ENCODE peak calls at places on chromosomes 4 and X, in ten cellular contexts. One of them, this sample, is unnamed.
A peak's percentile ranks its signal among the peaks of the same experiment; 100 is the strongest.

GRCh38 chr4:89836031-89836777 is 757 bp downstream of the SNCA start:
- DNase-seq in GM23248: peak; percentile 3
- DNase-seq in thoracic aorta: no peak
- DNase-seq in K562: peak; percentile 12
- DNase-seq in heart left ventricle: no peak
- DNase-seq in H9: peak; percentile 36
- DNase-seq in fibroblast of lung: no peak
- DNase-seq in vagina: no peak
- DNase-seq in effector memory CD4-positive, alpha-beta T cell: no peak
- DNase-seq in right cardiac atrium: no peak
- DNase-seq in this sample: peak; percentile 34

GRCh38 chrX:115584715-115585114 is 23.7 kb downstream of the PLS3 start:
- DNase-seq in thoracic aorta: no peak
- DNase-seq in vagina: no peak
- DNase-seq in right cardiac atrium: no peak
- DNase-seq in GM23248: peak; percentile 74
- DNase-seq in fibroblast of lung: peak; percentile 51
- DNase-seq in heart left ventricle: no peak
- DNase-seq in effector memory CD4-positive, alpha-beta T cell: no peak
- DNase-seq in K562: no peak
- DNase-seq in H9: no peak
- DNase-seq in this sample: no peak

GRCh38 chr4:77619408-77619807 is 13.8 kb downstream of the CXCL13 start:
- DNase-seq in GM23248: no peak
- DNase-seq in K562: no peak
- DNase-seq in heart left ventricle: no peak
- DNase-seq in vagina: no peak
- DNase-seq in thoracic aorta: no peak
- DNase-seq in right cardiac atrium: no peak
- DNase-seq in effector memory CD4-positive, alpha-beta T cell: no peak
- DNase-seq in H9: no peak
- DNase-seq in fibroblast of lung: no peak
- DNase-seq in this sample: peak; percentile 78

GRCh38 chr4:137226900-137227299 is 305.4 kb downstream of the PCDH18 start:
- DNase-seq in heart left ventricle: no peak
- DNase-seq in vagina: no peak
- DNase-seq in thoracic aorta: no peak
- DNase-seq in GM23248: peak; percentile 23
- DNase-seq in right cardiac atrium: no peak
- DNase-seq in H9: no peak
- DNase-seq in effector memory CD4-positive, alpha-beta T cell: no peak
- DNase-seq in fibroblast of lung: peak; percentile 22
- DNase-seq in K562: no peak
- DNase-seq in this sample: no peak

GRCh38 chrX:100995469-100995868 is 26.0 kb downstream of the ARL13A start:
- DNase-seq in H9: no peak
- DNase-seq in thoracic aorta: no peak
- DNase-seq in GM23248: peak; percentile 88
- DNase-seq in effector memory CD4-positive, alpha-beta T cell: no peak
- DNase-seq in heart left ventricle: no peak
- DNase-seq in vagina: no peak
- DNase-seq in fibroblast of lung: peak; percentile 56
- DNase-seq in right cardiac atrium: no peak
- DNase-seq in K562: no peak
- DNase-seq in this sample: no peak

GRCh38 chr4:102665527-102665926 is 95.2 kb downstream of the MANBA start:
- DNase-seq in thoracic aorta: no peak
- DNase-seq in fibroblast of lung: no peak
- DNase-seq in K562: no peak
- DNase-seq in right cardiac atrium: no peak
- DNase-seq in GM23248: peak; percentile 6
- DNase-seq in effector memory CD4-positive, alpha-beta T cell: no peak
- DNase-seq in heart left ventricle: no peak
- DNase-seq in H9: no peak
- DNase-seq in vagina: no peak
- DNase-seq in this sample: no peak

GRCh38 chr4:83139514-83140156 is 25.1 kb upstream of the PLAC8 start:
- DNase-seq in H9: no peak
- DNase-seq in K562: no peak
- DNase-seq in heart left ventricle: no peak
- DNase-seq in fibroblast of lung: no peak
- DNase-seq in right cardiac atrium: no peak
- DNase-seq in GM23248: no peak
- DNase-seq in thoracic aorta: no peak
- DNase-seq in effector memory CD4-positive, alpha-beta T cell: no peak
- DNase-seq in vagina: no peak
- DNase-seq in this sample: no peak

GRCh38 chr4:174141876-174142275 is 141.6 kb downstream of the FBXO8 start:
- DNase-seq in vagina: no peak
- DNase-seq in right cardiac atrium: no peak
- DNase-seq in GM23248: no peak
- DNase-seq in H9: no peak
- DNase-seq in fibroblast of lung: no peak
- DNase-seq in heart left ventricle: no peak
- DNase-seq in thoracic aorta: no peak
- DNase-seq in effector memory CD4-positive, alpha-beta T cell: no peak
- DNase-seq in K562: no peak
- DNase-seq in this sample: no peak

DNA sequence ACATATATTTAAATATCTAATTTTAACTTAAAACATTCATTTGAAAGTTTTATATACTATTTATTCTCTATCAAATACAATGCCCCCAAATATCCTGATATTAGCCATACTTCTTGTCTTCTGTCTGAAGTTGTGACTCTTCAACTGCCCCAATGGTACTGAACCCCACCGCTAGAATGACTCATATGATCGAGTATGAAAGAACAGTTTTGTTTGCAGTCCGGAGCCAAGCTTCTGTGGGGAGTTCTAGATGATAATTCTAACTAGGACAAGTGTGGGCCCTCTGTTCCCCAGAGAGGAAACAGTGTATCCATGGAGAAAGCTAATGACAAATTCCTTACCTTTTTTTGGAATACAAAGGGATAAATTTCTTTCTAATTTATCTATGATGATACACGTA is 24.7 kb upstream of the CT47A1 start:
- DNase-seq in H9: no peak
- DNase-seq in right cardiac atrium: no peak
- DNase-seq in vagina: no peak
- DNase-seq in fibroblast of lung: no peak
- DNase-seq in thoracic aorta: no peak
- DNase-seq in heart left ventricle: no peak
- DNase-seq in K562: no peak
- DNase-seq in GM23248: peak; percentile 5
- DNase-seq in effector memory CD4-positive, alpha-beta T cell: no peak
- DNase-seq in this sample: no peak
- H3K27ac ChIP-seq in H9: no peak overlapping the region
- H3K27ac ChIP-seq in right cardiac atrium: no peak overlapping the region
- H3K27ac ChIP-seq in vagina: no peak overlapping the region
- H3K27ac ChIP-seq in fibroblast of lung: no peak overlapping the region
- H3K27ac ChIP-seq in thoracic aorta: no peak overlapping the region
- H3K27ac ChIP-seq in heart left ventricle: no peak overlapping the region
- H3K27ac ChIP-seq in K562: no peak overlapping the region
- H3K27ac ChIP-seq in GM23248: no peak overlapping the region
- H3K27ac ChIP-seq in effector memory CD4-positive, alpha-beta T cell: no peak overlapping the region
- H3K27ac ChIP-seq in this sample: no peak overlapping the region

GRCh38 chr4:1376841-1377605 is 29.2 kb downstream of the NKX1-1 start:
- DNase-seq in GM23248: no peak
- DNase-seq in H9: no peak
- DNase-seq in K562: no peak
- DNase-seq in thoracic aorta: no peak
- DNase-seq in fibroblast of lung: no peak
- DNase-seq in heart left ventricle: no peak
- DNase-seq in vagina: no peak
- DNase-seq in effector memory CD4-positive, alpha-beta T cell: no peak
- DNase-seq in right cardiac atrium: peak; percentile 12
- DNase-seq in this sample: peak; percentile 53

GRCh38 chr4:1378559-1379231 is 27.5 kb downstream of the NKX1-1 start:
- DNase-seq in H9: no peak
- DNase-seq in K562: no peak
- DNase-seq in effector memory CD4-positive, alpha-beta T cell: no peak
- DNase-seq in thoracic aorta: no peak
- DNase-seq in heart left ventricle: no peak
- DNase-seq in fibroblast of lung: no peak
- DNase-seq in GM23248: no peak
- DNase-seq in right cardiac atrium: peak; percentile 7
- DNase-seq in vagina: no peak
- DNase-seq in this sample: no peak

GRCh38 chr4:1376391-1376840 is 29.4 kb downstream of the UVSSA start:
- DNase-seq in K562: no peak
- DNase-seq in H9: no peak
- DNase-seq in fibroblast of lung: no peak
- DNase-seq in vagina: no peak
- DNase-seq in thoracic aorta: no peak
- DNase-seq in effector memory CD4-positive, alpha-beta T cell: no peak
- DNase-seq in GM23248: no peak
- DNase-seq in right cardiac atrium: no peak
- DNase-seq in heart left ventricle: no peak
- DNase-seq in this sample: no peak

GRCh38 chr4:1379351-1379781 is 26.9 kb downstream of the NKX1-1 start:
- DNase-seq in fibroblast of lung: no peak
- DNase-seq in vagina: no peak
- DNase-seq in H9: no peak
- DNase-seq in thoracic aorta: no peak
- DNase-seq in K562: no peak
- DNase-seq in GM23248: no peak
- DNase-seq in effector memory CD4-positive, alpha-beta T cell: no peak
- DNase-seq in heart left ventricle: no peak
- DNase-seq in right cardiac atrium: peak; percentile 5
- DNase-seq in this sample: no peak

GRCh38 chr4:1377606-1378261 is 28.5 kb downstream of the NKX1-1 start:
- DNase-seq in thoracic aorta: no peak
- DNase-seq in vagina: no peak
- DNase-seq in heart left ventricle: no peak
- DNase-seq in fibroblast of lung: no peak
- DNase-seq in H9: no peak
- DNase-seq in right cardiac atrium: peak; percentile 11
- DNase-seq in GM23248: no peak
- DNase-seq in effector memory CD4-positive, alpha-beta T cell: no peak
- DNase-seq in K562: no peak
- DNase-seq in this sample: peak; percentile 42
- H3K27ac ChIP-seq in thoracic aorta: no peak overlapping the region
- H3K27ac ChIP-seq in vagina: no peak overlapping the region
- H3K27ac ChIP-seq in heart left ventricle: no peak overlapping the region
- H3K27ac ChIP-seq in fibroblast of lung: no peak overlapping the region
- H3K27ac ChIP-seq in H9: no peak overlapping the region
- H3K27ac ChIP-seq in right cardiac atrium: no peak overlapping the region
- H3K27ac ChIP-seq in GM23248: no peak overlapping the region
- H3K27ac ChIP-seq in effector memory CD4-positive, alpha-beta T cell: no peak overlapping the region
- H3K27ac ChIP-seq in K562: no peak overlapping the region
- H3K27ac ChIP-seq in this sample: no peak overlapping the region

GRCh38 chr4:7645956-7646355 is 211.2 kb upstream of the PSAPL1 start:
- DNase-seq in K562: no peak
- DNase-seq in vagina: no peak
- DNase-seq in thoracic aorta: no peak
- DNase-seq in fibroblast of lung: no peak
- DNase-seq in effector memory CD4-positive, alpha-beta T cell: no peak
- DNase-seq in H9: no peak
- DNase-seq in right cardiac atrium: no peak
- DNase-seq in GM23248: no peak
- DNase-seq in heart left ventricle: no peak
- DNase-seq in this sample: no peak

GRCh38 chr4:7642764-7643495 is 208.2 kb upstream of the PSAPL1 start:
- DNase-seq in GM23248: no peak
- DNase-seq in vagina: no peak
- DNase-seq in K562: no peak
- DNase-seq in heart left ventricle: no peak
- DNase-seq in right cardiac atrium: no peak
- DNase-seq in fibroblast of lung: no peak
- DNase-seq in thoracic aorta: no peak
- DNase-seq in H9: no peak
- DNase-seq in effector memory CD4-positive, alpha-beta T cell: no peak
- DNase-seq in this sample: no peak

GRCh38 chr4:7646384-7647061 is 211.8 kb upstream of the PSAPL1 start:
- DNase-seq in thoracic aorta: no peak
- DNase-seq in vagina: no peak
- DNase-seq in right cardiac atrium: no peak
- DNase-seq in effector memory CD4-positive, alpha-beta T cell: no peak
- DNase-seq in GM23248: peak; percentile 31
- DNase-seq in K562: no peak
- DNase-seq in fibroblast of lung: peak; percentile 12
- DNase-seq in H9: no peak
- DNase-seq in heart left ventricle: no peak
- DNase-seq in this sample: no peak

GRCh38 chr4:7647211-7647931 is 212.6 kb upstream of the PSAPL1 start:
- DNase-seq in H9: no peak
- DNase-seq in right cardiac atrium: no peak
- DNase-seq in vagina: no peak
- DNase-seq in effector memory CD4-positive, alpha-beta T cell: no peak
- DNase-seq in heart left ventricle: no peak
- DNase-seq in K562: no peak
- DNase-seq in thoracic aorta: no peak
- DNase-seq in GM23248: no peak
- DNase-seq in fibroblast of lung: no peak
- DNase-seq in this sample: no peak

DNA sequence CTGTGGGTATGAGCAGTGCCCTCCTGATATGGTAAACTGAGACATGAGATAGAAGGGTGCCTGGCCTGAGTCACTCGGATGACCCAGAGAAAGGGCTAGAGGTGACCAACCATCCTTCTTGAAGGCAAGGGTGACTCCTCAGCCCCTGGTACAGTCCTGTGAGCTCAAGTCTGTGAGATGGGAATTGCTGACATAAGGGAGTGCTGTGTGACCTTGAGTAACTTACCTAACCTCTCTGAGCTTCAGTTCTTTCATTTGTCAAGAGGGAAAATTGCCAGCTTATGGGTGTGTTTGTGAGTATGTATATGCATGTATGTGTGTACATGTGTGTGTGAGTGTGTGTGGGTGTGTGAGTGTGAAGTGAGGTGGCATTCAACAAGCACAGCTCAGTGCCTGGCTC is 210.4 kb upstream of the PSAPL1 start:
- DNase-seq in right cardiac atrium: no peak
- DNase-seq in effector memory CD4-positive, alpha-beta T cell: no peak
- DNase-seq in K562: no peak
- DNase-seq in GM23248: no peak
- DNase-seq in heart left ventricle: no peak
- DNase-seq in fibroblast of lung: no peak
- DNase-seq in thoracic aorta: no peak
- DNase-seq in vagina: no peak
- DNase-seq in H9: no peak
- DNase-seq in this sample: no peak
- H3K27ac ChIP-seq in right cardiac atrium: no peak overlapping the region
- H3K27ac ChIP-seq in effector memory CD4-positive, alpha-beta T cell: no peak overlapping the region
- H3K27ac ChIP-seq in K562: no peak overlapping the region
- H3K27ac ChIP-seq in GM23248: no peak overlapping the region
- H3K27ac ChIP-seq in heart left ventricle: no peak overlapping the region
- H3K27ac ChIP-seq in fibroblast of lung: no peak overlapping the region
- H3K27ac ChIP-seq in thoracic aorta: no peak overlapping the region
- H3K27ac ChIP-seq in vagina: no peak overlapping the region
- H3K27ac ChIP-seq in H9: no peak overlapping the region
- H3K27ac ChIP-seq in this sample: no peak overlapping the region

GRCh38 chr4:105683038-105683437 is 25.5 kb downstream of the INTS12 start:
- DNase-seq in vagina: no peak
- DNase-seq in heart left ventricle: no peak
- DNase-seq in effector memory CD4-positive, alpha-beta T cell: no peak
- DNase-seq in fibroblast of lung: no peak
- DNase-seq in H9: no peak
- DNase-seq in GM23248: no peak
- DNase-seq in right cardiac atrium: no peak
- DNase-seq in thoracic aorta: no peak
- DNase-seq in K562: no peak
- DNase-seq in this sample: no peak

GRCh38 chr4:105677689-105678088 is 30.8 kb downstream of the INTS12 start:
- DNase-seq in H9: no peak
- DNase-seq in fibroblast of lung: no peak
- DNase-seq in right cardiac atrium: no peak
- DNase-seq in vagina: no peak
- DNase-seq in effector memory CD4-positive, alpha-beta T cell: no peak
- DNase-seq in GM23248: no peak
- DNase-seq in heart left ventricle: no peak
- DNase-seq in K562: no peak
- DNase-seq in thoracic aorta: no peak
- DNase-seq in this sample: no peak

GRCh38 chr4:105674011-105674410 is 34.5 kb downstream of the INTS12 start:
- DNase-seq in thoracic aorta: no peak
- DNase-seq in K562: no peak
- DNase-seq in vagina: no peak
- DNase-seq in GM23248: no peak
- DNase-seq in H9: no peak
- DNase-seq in heart left ventricle: no peak
- DNase-seq in right cardiac atrium: no peak
- DNase-seq in fibroblast of lung: no peak
- DNase-seq in effector memory CD4-positive, alpha-beta T cell: no peak
- DNase-seq in this sample: no peak

GRCh38 chr4:105679186-105679585 is 29.3 kb downstream of the INTS12 start:
- DNase-seq in fibroblast of lung: peak; percentile 29
- DNase-seq in heart left ventricle: no peak
- DNase-seq in H9: no peak
- DNase-seq in K562: no peak
- DNase-seq in vagina: no peak
- DNase-seq in right cardiac atrium: no peak
- DNase-seq in effector memory CD4-positive, alpha-beta T cell: no peak
- DNase-seq in GM23248: no peak
- DNase-seq in thoracic aorta: no peak
- DNase-seq in this sample: no peak
- H3K27ac ChIP-seq in fibroblast of lung: no peak overlapping the region
- H3K27ac ChIP-seq in heart left ventricle: no peak overlapping the region
- H3K27ac ChIP-seq in H9: no peak overlapping the region
- H3K27ac ChIP-seq in K562: no peak overlapping the region
- H3K27ac ChIP-seq in vagina: no peak overlapping the region
- H3K27ac ChIP-seq in right cardiac atrium: no peak overlapping the region
- H3K27ac ChIP-seq in effector memory CD4-positive, alpha-beta T cell: no peak overlapping the region
- H3K27ac ChIP-seq in GM23248: no peak overlapping the region
- H3K27ac ChIP-seq in thoracic aorta: no peak overlapping the region
- H3K27ac ChIP-seq in this sample: no peak overlapping the region

This sample was measured in right lobe of liver.